ENCODE peak calls at places on chromosomes 16 and 17, in five cellular contexts. One of them, this sample, is unnamed.

GRCh38 chr16:46568472-46569230 is 52.5 kb downstream of the SHCBP1 start:
- DNase-seq in amniotic stem cell: no peak
- DNase-seq in left cardiac atrium: no peak
- DNase-seq in naive thymus-derived CD8-positive, alpha-beta T cell: no peak
- DNase-seq in heart right ventricle: no peak
- DNase-seq in this sample: no peak

GRCh38 chr17:9389116-9389515 is 186.5 kb downstream of the STX8 start:
- DNase-seq in amniotic stem cell: peak
- DNase-seq in left cardiac atrium: no peak
- DNase-seq in naive thymus-derived CD8-positive, alpha-beta T cell: no peak
- DNase-seq in heart right ventricle: no peak
- DNase-seq in this sample: no peak

GRCh38 chr16:77951788-77952187 is 70.6 kb upstream of the CLEC3A start:
- DNase-seq in amniotic stem cell: no peak
- DNase-seq in left cardiac atrium: no peak
- DNase-seq in naive thymus-derived CD8-positive, alpha-beta T cell: no peak
- DNase-seq in heart right ventricle: no peak
- DNase-seq in this sample: peak

GRCh38 chr16:67445913-67446907 is 15.3 kb downstream of the HSD11B2 start:
- DNase-seq in amniotic stem cell: no peak
- DNase-seq in left cardiac atrium: peak
- DNase-seq in naive thymus-derived CD8-positive, alpha-beta T cell: no peak
- DNase-seq in heart right ventricle: peak
- DNase-seq in this sample: no peak

GRCh38 chr16:54048994-54049929 is 237.3 kb downstream of the IRX3 start:
- DNase-seq in amniotic stem cell: no peak
- DNase-seq in left cardiac atrium: no peak
- DNase-seq in naive thymus-derived CD8-positive, alpha-beta T cell: no peak
- DNase-seq in heart right ventricle: no peak
- DNase-seq in this sample: peak

GRCh38 chr17:58187675-58188074 is 4.9 kb upstream of the EPX start:
- DNase-seq in amniotic stem cell: no peak
- DNase-seq in left cardiac atrium: no peak
- DNase-seq in naive thymus-derived CD8-positive, alpha-beta T cell: no peak
- DNase-seq in heart right ventricle: no peak
- DNase-seq in this sample: no peak

GRCh38 chr17:19719365-19720209 is 3.2 kb upstream of the SLC47A2 start:
- DNase-seq in amniotic stem cell: no peak
- DNase-seq in left cardiac atrium: no peak
- DNase-seq in naive thymus-derived CD8-positive, alpha-beta T cell: no peak
- DNase-seq in heart right ventricle: no peak
- DNase-seq in this sample: no peak

GRCh38 chr16:70578035-70578434 is 54.4 kb downstream of the SF3B3 start:
- DNase-seq in amniotic stem cell: no peak
- DNase-seq in left cardiac atrium: no peak
- DNase-seq in naive thymus-derived CD8-positive, alpha-beta T cell: no peak
- DNase-seq in heart right ventricle: no peak
- DNase-seq in this sample: no peak

GRCh38 chr17:40224707-40225092 is 5.6 kb downstream of the WIPF2 start:
- DNase-seq in amniotic stem cell: no peak
- DNase-seq in left cardiac atrium: peak
- DNase-seq in naive thymus-derived CD8-positive, alpha-beta T cell: no peak
- DNase-seq in heart right ventricle: no peak
- DNase-seq in this sample: no peak

GRCh38 chr17:42980766-42981397 is 517 bp downstream of the RUNDC1 start:
- DNase-seq in amniotic stem cell: peak
- DNase-seq in left cardiac atrium: peak
- DNase-seq in naive thymus-derived CD8-positive, alpha-beta T cell: peak
- DNase-seq in heart right ventricle: peak
- DNase-seq in this sample: peak

GRCh38 chr16:11876306-11876705 is 25.0 kb upstream of the RSL1D1 start:
- DNase-seq in amniotic stem cell: no peak
- DNase-seq in left cardiac atrium: no peak
- DNase-seq in naive thymus-derived CD8-positive, alpha-beta T cell: no peak
- DNase-seq in heart right ventricle: no peak
- DNase-seq in this sample: no peak

GRCh38 chr17:47275245-47275984 is 21.8 kb downstream of the ITGB3 start:
- DNase-seq in amniotic stem cell: peak
- DNase-seq in left cardiac atrium: peak
- DNase-seq in naive thymus-derived CD8-positive, alpha-beta T cell: no peak
- DNase-seq in heart right ventricle: peak
- DNase-seq in this sample: no peak

GRCh38 chr16:49051626-49052025 is 230.0 kb downstream of the CBLN1 start:
- DNase-seq in amniotic stem cell: no peak
- DNase-seq in left cardiac atrium: no peak
- DNase-seq in naive thymus-derived CD8-positive, alpha-beta T cell: no peak
- DNase-seq in heart right ventricle: no peak
- DNase-seq in this sample: no peak

GRCh38 chr17:29107084-29107483 is 64.1 kb downstream of the PIPOX start:
- DNase-seq in amniotic stem cell: no peak
- DNase-seq in left cardiac atrium: no peak
- DNase-seq in naive thymus-derived CD8-positive, alpha-beta T cell: no peak
- DNase-seq in heart right ventricle: no peak
- DNase-seq in this sample: no peak

GRCh38 chr16:57592591-57593003 is 35.8 kb upstream of the ADGRG1 start:
- DNase-seq in amniotic stem cell: no peak
- DNase-seq in left cardiac atrium: no peak
- DNase-seq in naive thymus-derived CD8-positive, alpha-beta T cell: peak
- DNase-seq in heart right ventricle: no peak
- DNase-seq in this sample: peak

GRCh38 chr17:77914440-77915254 is 43.9 kb upstream of the TNRC6C start:
- DNase-seq in amniotic stem cell: no peak
- DNase-seq in left cardiac atrium: no peak
- DNase-seq in naive thymus-derived CD8-positive, alpha-beta T cell: no peak
- DNase-seq in heart right ventricle: no peak
- DNase-seq in this sample: no peak

GRCh38 chr16:28990375-28991040 is 5.7 kb downstream of the LAT start:
- DNase-seq in amniotic stem cell: no peak
- DNase-seq in left cardiac atrium: no peak
- DNase-seq in naive thymus-derived CD8-positive, alpha-beta T cell: peak
- DNase-seq in heart right ventricle: no peak
- DNase-seq in this sample: no peak

GRCh38 chr17:83064021-83064731 is 15.2 kb upstream of the METRNL start:
- DNase-seq in amniotic stem cell: no peak
- DNase-seq in left cardiac atrium: peak
- DNase-seq in naive thymus-derived CD8-positive, alpha-beta T cell: no peak
- DNase-seq in heart right ventricle: no peak
- DNase-seq in this sample: no peak

GRCh38 chr16:12090162-12090552 is 113.6 kb downstream of the SNX29 start:
- DNase-seq in amniotic stem cell: no peak
- DNase-seq in left cardiac atrium: no peak
- DNase-seq in naive thymus-derived CD8-positive, alpha-beta T cell: no peak
- DNase-seq in heart right ventricle: no peak
- DNase-seq in this sample: no peak

GRCh38 chr16:69346683-69347082 is 4.9 kb downstream of the TMED6 start:
- DNase-seq in amniotic stem cell: no peak
- DNase-seq in left cardiac atrium: no peak
- DNase-seq in naive thymus-derived CD8-positive, alpha-beta T cell: no peak
- DNase-seq in heart right ventricle: no peak
- DNase-seq in this sample: no peak

GRCh38 chr16:31286421-31287032 is 26.8 kb downstream of the ITGAM start:
- DNase-seq in amniotic stem cell: no peak
- DNase-seq in left cardiac atrium: no peak
- DNase-seq in naive thymus-derived CD8-positive, alpha-beta T cell: no peak
- DNase-seq in heart right ventricle: no peak
- DNase-seq in this sample: no peak

GRCh38 chr16:73289232-73289631 is 241.3 kb upstream of the ZFHX3 start:
- DNase-seq in amniotic stem cell: no peak
- DNase-seq in left cardiac atrium: no peak
- DNase-seq in naive thymus-derived CD8-positive, alpha-beta T cell: no peak
- DNase-seq in heart right ventricle: no peak
- DNase-seq in this sample: no peak

GRCh38 chr17:61205931-61206330 is 193.7 kb upstream of the TBX2 start:
- DNase-seq in amniotic stem cell: no peak
- DNase-seq in left cardiac atrium: no peak
- DNase-seq in naive thymus-derived CD8-positive, alpha-beta T cell: no peak
- DNase-seq in heart right ventricle: no peak
- DNase-seq in this sample: no peak

GRCh38 chr17:28030386-28030785 is 12.1 kb upstream of the NLK start:
- DNase-seq in amniotic stem cell: no peak
- DNase-seq in left cardiac atrium: no peak
- DNase-seq in naive thymus-derived CD8-positive, alpha-beta T cell: no peak
- DNase-seq in heart right ventricle: no peak
- DNase-seq in this sample: no peak

GRCh38 chr16:22318690-22319358 is 21.6 kb downstream of the POLR3E start:
- DNase-seq in amniotic stem cell: no peak
- DNase-seq in left cardiac atrium: no peak
- DNase-seq in naive thymus-derived CD8-positive, alpha-beta T cell: peak
- DNase-seq in heart right ventricle: no peak
- DNase-seq in this sample: no peak

GRCh38 chr17:18362509-18363020 is 785 bp downstream of the SHMT1 start:
- DNase-seq in amniotic stem cell: no peak
- DNase-seq in left cardiac atrium: peak
- DNase-seq in naive thymus-derived CD8-positive, alpha-beta T cell: no peak
- DNase-seq in heart right ventricle: peak
- DNase-seq in this sample: peak

GRCh38 chr17:9259419-9259818 is 238.1 kb downstream of the NTN1 start:
- DNase-seq in amniotic stem cell: no peak
- DNase-seq in left cardiac atrium: peak
- DNase-seq in naive thymus-derived CD8-positive, alpha-beta T cell: no peak
- DNase-seq in heart right ventricle: no peak
- DNase-seq in this sample: no peak

GRCh38 chr16:10765772-10766171 is 22.1 kb downstream of the NUBP1 start:
- DNase-seq in amniotic stem cell: no peak
- DNase-seq in left cardiac atrium: no peak
- DNase-seq in naive thymus-derived CD8-positive, alpha-beta T cell: no peak
- DNase-seq in heart right ventricle: no peak
- DNase-seq in this sample: no peak

GRCh38 chr17:72166040-72166439 is 45.2 kb downstream of the SOX9 start:
- DNase-seq in amniotic stem cell: no peak
- DNase-seq in left cardiac atrium: no peak
- DNase-seq in naive thymus-derived CD8-positive, alpha-beta T cell: no peak
- DNase-seq in heart right ventricle: peak
- DNase-seq in this sample: no peak

GRCh38 chr17:7021993-7022778 is 664 bp upstream of the BCL6B start:
- DNase-seq in amniotic stem cell: peak
- DNase-seq in left cardiac atrium: peak
- DNase-seq in naive thymus-derived CD8-positive, alpha-beta T cell: peak
- DNase-seq in heart right ventricle: peak
- DNase-seq in this sample: no peak

GRCh38 chr16:2039286-2040030 is 8.2 kb downstream of the NTHL1 start:
- DNase-seq in amniotic stem cell: peak
- DNase-seq in left cardiac atrium: peak
- DNase-seq in naive thymus-derived CD8-positive, alpha-beta T cell: no peak
- DNase-seq in heart right ventricle: peak
- DNase-seq in this sample: no peak